ENCODE peak calls at places on chromosomes 4 and X, in four cellular contexts. O is left ventricle myocardium inferior; V is esophagus squamous epithelium; J is CD8-positive, alpha-beta memory T cell. N is an unnamed sample.
A peak's percentile ranks its signal among the peaks of the same experiment; 100 is the strongest.

GRCh38 chr4:100977274-100977673 is 370.1 kb downstream of the PPP3CA start:
- DNase-seq in V (no peak), J (no peak), O (no peak), N (no peak)

GRCh38 chr4:88619973-88620372 is 27.7 kb downstream of the HERC3 start:
- DNase-seq in V (no peak), J (no peak), O (no peak), N (no peak)

GRCh38 chr4:180923476-180923875 is 1319.7 kb upstream of the TENM3 start:
- DNase-seq in V (no peak), J (no peak), O (no peak), N (peak; percentile 47)

GRCh38 chr4:145816091-145816490 is 122.5 kb downstream of the ZNF827 start:
- DNase-seq in O (no peak), J (no peak), V (no peak), N (no peak)

GRCh38 chr4:64271601-64272081 is 137.6 kb downstream of the TECRL start:
- DNase-seq in V (no peak), J (no peak), O (peak; percentile 46), N (peak; percentile 3)

GRCh38 chr4:103757631-103758030 is 37.8 kb upstream of the TACR3 start:
- DNase-seq in V (no peak), J (no peak), O (no peak), N (no peak)

GRCh38 chrX:40172169-40172979 is 74.6 kb upstream of the BCOR start:
- DNase-seq in V (no peak), O (peak; percentile 72), J (no peak), N (peak; percentile 94)

GRCh38 chrX:48505481-48505880 is 3.3 kb upstream of the PORCN start:
- DNase-seq in V (no peak), J (no peak), O (no peak), N (no peak)

GRCh38 chr4:244471-244870 is 60.8 kb downstream of the ZNF732 start:
- DNase-seq in J (peak; percentile 19), O (no peak), V (no peak), N (no peak)

GRCh38 chrX:2325076-2325784 is 175.5 kb downstream of the DHRSX start:
- DNase-seq in O (peak; percentile 32), V (no peak), J (peak; percentile 12), N (peak; percentile 77)

GRCh38 chr4:141347738-141348524 is 127.2 kb downstream of the ZNF330 start:
- DNase-seq in J (no peak), V (no peak), O (no peak), N (no peak)

GRCh38 chrX:137072396-137072795 is 38.6 kb upstream of the GPR101 start:
- DNase-seq in O (no peak), V (no peak), J (no peak), N (no peak)

GRCh38 chrX:71603618-71604017 is 14.7 kb downstream of the CXCR3 start:
- DNase-seq in V (no peak), O (no peak), J (no peak), N (no peak)

GRCh38 chr4:107814758-107815552 is 9.8 kb upstream of the SGMS2 start:
- DNase-seq in O (no peak), V (no peak), J (no peak), N (no peak)

GRCh38 chrX:136708348-136708747 is 60.4 kb downstream of the CD40LG start:
- DNase-seq in V (no peak), J (no peak), O (no peak), N (peak; percentile 72)

GRCh38 chrX:56766554-56767412 is 37.7 kb downstream of the NBDY start:
- DNase-seq in V (no peak), O (no peak), J (no peak), N (peak; percentile 91)

GRCh38 chrX:102899940-102900916 is 36.8 kb upstream of the RAB40AL start:
- DNase-seq in V (no peak), O (peak; percentile 19), J (peak; percentile 43), N (peak; percentile 63)

GRCh38 chr4:86306816-86307215 is 53.0 kb downstream of the MAPK10 start:
- DNase-seq in V (no peak), O (no peak), J (no peak), N (peak; percentile 63)

GRCh38 chrX:95823796-95824195 is 860.8 kb upstream of the DIAPH2 start:
- DNase-seq in J (no peak), V (no peak), O (no peak), N (no peak)

GRCh38 chrX:108270280-108270679 is 167.9 kb downstream of the COL4A6 start:
- DNase-seq in V (no peak), O (no peak), J (no peak), N (no peak)

GRCh38 chrX:140572724-140573123 is 67.9 kb upstream of the SOX3 start:
- DNase-seq in J (no peak), V (no peak), O (no peak), N (peak; percentile 11)

GRCh38 chr4:1990676-1991075 is 18.1 kb downstream of the NELFA start:
- DNase-seq in V (no peak), J (no peak), O (no peak), N (no peak)

GRCh38 chr4:1991087-1991486 is 17.7 kb downstream of the NELFA start:
- DNase-seq in V (no peak), O (no peak), J (no peak), N (peak; percentile 52)

GRCh38 chr4:1993169-1993516 is 15.6 kb downstream of the NELFA start:
- DNase-seq in V (no peak), O (no peak), J (no peak), N (no peak)

GRCh38 chr4:1991596-1992434 is 17.0 kb downstream of the NELFA start:
- DNase-seq in J (no peak), O (no peak), V (no peak), N (peak; percentile 56)

GRCh38 chr4:1992468-1993168 is 16.2 kb downstream of the NELFA start:
- DNase-seq in O (no peak), V (no peak), J (no peak), N (peak; percentile 64)
- H3K36me3 ChIP-seq in O (peaks cover 39% of the 10 kb centered on the region), V (peaks cover 18% of the 10 kb centered on the region), J (peaks cover 26% of the 10 kb centered on the region), N (peaks cover 8% of the 10 kb centered on the region)

DNA sequence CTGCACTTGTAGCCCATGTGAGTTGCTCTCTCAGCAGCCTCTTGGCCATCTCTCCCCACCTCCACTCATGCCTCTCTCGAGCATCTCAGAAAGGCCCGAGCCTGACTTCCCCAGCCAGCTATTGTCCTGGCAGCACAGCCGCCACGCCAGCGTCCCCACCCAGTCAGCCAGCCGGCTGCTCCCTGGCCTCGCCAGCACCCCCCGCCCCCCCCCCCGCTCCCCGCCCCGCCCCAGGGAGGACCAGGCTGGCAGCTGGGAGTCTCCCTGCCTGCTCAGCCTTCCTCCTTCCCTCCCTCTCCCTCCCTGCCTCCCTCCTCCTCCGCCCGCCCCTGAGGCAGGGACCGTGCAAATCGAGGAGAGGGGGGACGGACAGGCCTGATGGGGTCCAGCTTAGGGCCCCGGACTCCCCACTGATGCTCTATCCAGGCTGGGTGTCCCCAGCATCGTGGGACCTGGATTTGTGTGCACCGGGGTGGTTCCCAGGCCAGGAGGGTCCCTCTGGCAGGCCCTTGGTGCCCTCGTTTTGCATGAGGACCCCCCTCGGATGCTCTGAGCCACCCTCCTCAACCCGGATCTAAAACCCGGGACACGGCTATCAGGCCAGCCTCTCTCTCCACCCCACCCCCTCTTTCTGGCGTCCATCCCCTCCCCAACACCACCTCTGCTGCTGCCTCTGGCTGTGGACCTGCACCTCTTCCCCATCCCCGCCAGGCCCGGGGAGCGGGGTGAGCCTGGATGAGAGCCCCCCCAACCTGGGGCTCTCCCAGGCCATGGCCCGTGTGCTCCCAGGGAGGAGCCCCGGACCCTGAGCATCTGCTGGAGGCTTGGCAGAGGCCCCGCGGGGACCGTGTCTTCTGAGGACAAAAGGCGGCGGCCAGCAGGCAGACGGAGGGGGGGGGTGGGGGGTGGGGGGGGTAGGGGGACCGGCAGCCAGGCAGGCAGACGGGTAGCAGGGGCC is at the start of gene GPR173:
- DNase-seq in J (no peak), V (no peak), O (peak; percentile 28), N (peak; percentile 93)
- H3K4me3 ChIP-seq in J (no peak within 1 kb of the TSS), V (peak within 1 kb of the TSS; percentile 61), O (peak within 1 kb of the TSS; percentile 59), N (peak within 1 kb of the TSS; percentile 75)

GRCh38 chrX:47212381-47213293 is 5.8 kb upstream of the CDK16 start:
- DNase-seq in O (no peak), V (no peak), J (no peak), N (no peak)
- H3K36me3 ChIP-seq in O (peaks cover 66% of the 10 kb centered on the region), V (peaks cover 43% of the 10 kb centered on the region), J (peaks cover 48% of the 10 kb centered on the region), N (peaks cover 84% of the 10 kb centered on the region)

GRCh38 chr4:55634417-55635128 is 1.5 kb downstream of the NMU start:
- DNase-seq in V (no peak), J (no peak), O (no peak), N (no peak)

GRCh38 chr4:55633903-55634302 is 2.2 kb downstream of the NMU start:
- DNase-seq in O (no peak), V (no peak), J (no peak), N (no peak)

GRCh38 chr4:55637272-55637820 is 1.2 kb upstream of the NMU start:
- DNase-seq in J (no peak), V (no peak), O (no peak), N (no peak)

GRCh38 chr4:55635282-55635681 is 816 bp downstream of the NMU start:
- DNase-seq in O (no peak), J (no peak), V (no peak), N (no peak)

DNA sequence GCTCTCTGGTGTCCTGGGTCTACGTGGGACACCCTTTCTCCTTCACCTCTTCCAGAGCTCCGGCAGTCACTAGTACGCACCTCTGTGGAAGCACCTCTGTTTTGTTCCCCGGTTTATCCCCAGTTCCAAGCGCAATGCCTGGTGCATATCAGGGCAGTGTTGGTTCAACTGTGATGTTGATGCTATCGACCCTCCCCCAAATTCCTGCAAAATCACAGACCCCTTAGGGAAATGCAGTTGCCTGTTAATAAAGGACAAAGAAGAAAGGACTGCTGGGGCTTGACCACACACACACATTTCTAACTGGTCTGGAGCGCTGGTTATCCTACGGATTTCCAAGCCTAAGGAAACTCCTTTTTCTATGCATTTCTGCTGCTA is 513 bp upstream of the NMU start:
- DNase-seq in J (no peak), V (no peak), O (no peak), N (no peak)
- H3K4me3 ChIP-seq in J (no peak overlapping the region), V (peak overlapping the region; percentile 73), O (peak overlapping the region; percentile 62), N (peak overlapping the region; percentile 37)

DNA sequence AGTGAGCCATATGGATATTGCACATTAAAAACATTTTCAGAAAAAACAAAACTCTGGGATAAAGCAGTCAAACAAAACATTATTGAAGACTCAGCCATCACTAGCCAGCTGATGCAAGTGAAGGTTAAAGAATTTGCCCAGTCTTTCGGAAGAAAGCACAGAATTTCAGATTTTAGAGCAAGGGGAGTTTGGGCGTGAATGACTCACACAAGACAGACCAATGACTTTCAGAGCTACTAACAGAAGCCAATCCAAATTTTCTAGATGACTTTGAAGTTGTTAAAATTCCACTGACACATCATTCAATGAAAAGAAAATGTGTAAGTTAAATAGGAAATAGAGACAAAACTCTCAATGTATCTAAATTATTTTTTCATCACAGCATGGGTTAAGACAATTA is 4.0 kb downstream of the MRFAP1L1 start:
- DNase-seq in V (no peak), O (no peak), J (no peak), N (no peak)
- H3K36me3 ChIP-seq in V (no peaks in the 10 kb centered on the region), O (peaks cover 35% of the 10 kb centered on the region), J (peaks cover 25% of the 10 kb centered on the region), N (peaks cover 11% of the 10 kb centered on the region)

GRCh38 chr4:186201535-186202230 is 10.3 kb downstream of the CYP4V2 start:
- DNase-seq in V (no peak), J (peak; percentile 31), O (peak; percentile 28), N (peak; percentile 83)

GRCh38 chr4:186203391-186203802 is 12.0 kb downstream of the CYP4V2 start:
- DNase-seq in V (no peak), J (no peak), O (no peak), N (peak; percentile 1)

GRCh38 chr4:186202490-186203140 is 11.2 kb downstream of the CYP4V2 start:
- DNase-seq in O (no peak), J (no peak), V (no peak), N (no peak)

GRCh38 chr4:186204103-186204559 is 12.8 kb downstream of the CYP4V2 start:
- DNase-seq in V (no peak), O (no peak), J (no peak), N (peak; percentile 44)

GRCh38 chr4:186204611-186205144 is 13.3 kb downstream of the CYP4V2 start:
- DNase-seq in V (no peak), J (no peak), O (no peak), N (peak; percentile 54)
- H3K4me3 ChIP-seq in V (peak overlapping the region; percentile 54), J (peak overlapping the region; percentile 25), O (no peak overlapping the region), N (peak overlapping the region; percentile 64)

GRCh38 chr4:55635760-55636621 is at the start of gene NMU:
- DNase-seq in O (peak; percentile 27), V (no peak), J (no peak), N (no peak)
- H3K36me3 ChIP-seq in O (no peaks in the 10 kb centered on the region), V (no peaks in the 10 kb centered on the region), J (no peaks in the 10 kb centered on the region), N (no peaks in the 10 kb centered on the region)

N was measured in osteoblast.